ENCODE peak calls at places on chromosomes 11 and 22, in five cellular contexts. One of them, this sample, is unnamed.

GRCh38 chr11:125102544-125102943 is 8.9 kb downstream of the TMEM218 start:
- DNase-seq in H1: no peak
- DNase-seq in HepG2: no peak
- DNase-seq in WTC11: no peak
- DNase-seq in GM12878: peak
- DNase-seq in this sample: no peak

GRCh38 chr11:57547854-57548377 is 10.5 kb downstream of the SMTNL1 start:
- DNase-seq in GM12878: no peak
- DNase-seq in WTC11: no peak
- DNase-seq in H1: no peak
- DNase-seq in HepG2: no peak
- DNase-seq in this sample: no peak

GRCh38 chr11:15806217-15806616 is 550.1 kb downstream of the SOX6 start:
- DNase-seq in H1: no peak
- DNase-seq in WTC11: no peak
- DNase-seq in HepG2: no peak
- DNase-seq in GM12878: no peak
- DNase-seq in this sample: no peak

GRCh38 chr22:18078329-18079041 is 695 bp downstream of the PEX26 start:
- DNase-seq in HepG2: peak
- DNase-seq in H1: peak
- DNase-seq in WTC11: peak
- DNase-seq in GM12878: no peak
- DNase-seq in this sample: peak

GRCh38 chr11:123351375-123351774 is 78.7 kb upstream of the GRAMD1B start:
- DNase-seq in GM12878: no peak
- DNase-seq in WTC11: peak
- DNase-seq in HepG2: no peak
- DNase-seq in H1: peak
- DNase-seq in this sample: no peak

GRCh38 chr11:27420722-27421572 is 51.6 kb downstream of the LGR4 start:
- DNase-seq in HepG2: no peak
- DNase-seq in WTC11: no peak
- DNase-seq in GM12878: no peak
- DNase-seq in H1: no peak
- DNase-seq in this sample: peak

GRCh38 chr22:17785185-17786184 is 11.2 kb upstream of the BID start:
- DNase-seq in WTC11: peak
- DNase-seq in H1: peak
- DNase-seq in HepG2: peak
- DNase-seq in GM12878: no peak
- DNase-seq in this sample: peak

GRCh38 chr11:59545179-59546020 is 34.1 kb downstream of the OR4D9 start:
- DNase-seq in HepG2: no peak
- DNase-seq in GM12878: no peak
- DNase-seq in WTC11: no peak
- DNase-seq in H1: no peak
- DNase-seq in this sample: peak

GRCh38 chr11:28697920-28698827 is 590.0 kb downstream of the METTL15 start:
- DNase-seq in H1: peak
- DNase-seq in WTC11: peak
- DNase-seq in GM12878: no peak
- DNase-seq in HepG2: peak
- DNase-seq in this sample: peak

GRCh38 chr22:29208502-29208862 is 2.8 kb downstream of the EMID1 start:
- DNase-seq in GM12878: no peak
- DNase-seq in H1: no peak
- DNase-seq in WTC11: no peak
- DNase-seq in HepG2: no peak
- DNase-seq in this sample: no peak

GRCh38 chr22:46079861-46080821 is 70.2 kb upstream of the PPARA start:
- DNase-seq in WTC11: peak
- DNase-seq in GM12878: no peak
- DNase-seq in HepG2: no peak
- DNase-seq in H1: no peak
- DNase-seq in this sample: no peak

GRCh38 chr11:492416-493226 is 14.4 kb downstream of the RNH1 start:
- DNase-seq in GM12878: no peak
- DNase-seq in H1: peak
- DNase-seq in WTC11: no peak
- DNase-seq in HepG2: no peak
- DNase-seq in this sample: no peak

GRCh38 chr22:27913162-27913741 is 5.8 kb downstream of the PITPNB start:
- DNase-seq in H1: no peak
- DNase-seq in WTC11: no peak
- DNase-seq in GM12878: no peak
- DNase-seq in HepG2: no peak
- DNase-seq in this sample: peak

GRCh38 chr11:73787051-73787642 is 527 bp upstream of the MRPL48 start:
- DNase-seq in GM12878: no peak
- DNase-seq in H1: no peak
- DNase-seq in WTC11: no peak
- DNase-seq in HepG2: no peak
- DNase-seq in this sample: no peak

GRCh38 chr22:47965066-47965465 is 1202.6 kb downstream of the TBC1D22A start:
- DNase-seq in HepG2: no peak
- DNase-seq in H1: no peak
- DNase-seq in WTC11: no peak
- DNase-seq in GM12878: no peak
- DNase-seq in this sample: no peak

GRCh38 chr11:134554861-134555260 is 142.8 kb upstream of the B3GAT1 start:
- DNase-seq in WTC11: no peak
- DNase-seq in H1: peak
- DNase-seq in GM12878: no peak
- DNase-seq in HepG2: no peak
- DNase-seq in this sample: no peak

DNA sequence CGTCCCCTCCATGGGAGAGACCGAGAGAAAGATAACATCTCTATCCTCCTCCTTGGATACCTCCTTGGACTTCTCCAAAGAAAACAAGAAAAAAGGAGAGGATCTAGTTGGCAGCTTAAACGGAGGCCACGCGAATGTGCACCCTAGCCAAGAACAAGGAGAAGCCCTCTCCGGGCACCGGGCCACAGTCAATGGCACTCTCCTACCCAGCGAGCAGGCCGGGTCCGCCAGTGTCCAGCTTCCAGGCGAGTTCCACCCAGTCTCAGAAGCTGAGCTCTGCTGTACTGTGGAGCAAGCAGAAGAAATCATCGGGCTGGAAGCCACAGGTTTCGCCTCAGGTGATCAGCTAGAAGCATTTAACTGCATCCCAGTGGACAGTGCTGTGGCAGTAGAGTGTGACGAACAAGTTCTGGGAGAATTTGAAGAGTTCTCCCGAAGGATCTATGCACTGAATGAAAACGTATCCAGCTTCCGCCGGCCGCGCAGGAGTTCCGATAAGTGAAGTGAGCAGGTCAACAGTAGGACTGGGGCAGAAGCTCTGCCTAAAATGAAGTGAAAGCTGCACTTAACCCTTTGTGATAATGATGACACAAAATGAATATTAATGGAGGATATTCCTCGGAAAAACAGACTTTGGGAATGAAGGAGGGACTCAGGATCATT is 65.3 kb downstream of the WNT11 start:
- DNase-seq in H1: no peak
- DNase-seq in HepG2: no peak
- DNase-seq in GM12878: no peak
- DNase-seq in WTC11: no peak
- DNase-seq in this sample: no peak
- TF ChIP-seq ATF2 in H1: no peak
- TF ChIP-seq ATF2 in HepG2: no peak
- TF ChIP-seq ATF2 in GM12878: no peak
- TF ChIP-seq ATF2 in WTC11: no peak
- TF ChIP-seq ATF2 in this sample: no peak

GRCh38 chr11:100578966-100579365 is 108.1 kb upstream of the ARHGAP42 start:
- DNase-seq in GM12878: no peak
- DNase-seq in WTC11: no peak
- DNase-seq in HepG2: no peak
- DNase-seq in H1: no peak
- DNase-seq in this sample: no peak

GRCh38 chr11:100576044-100577021 is 110.8 kb upstream of the ARHGAP42 start:
- DNase-seq in GM12878: peak
- DNase-seq in WTC11: no peak
- DNase-seq in H1: no peak
- DNase-seq in HepG2: peak
- DNase-seq in this sample: peak

GRCh38 chr11:100573911-100574513 is 113.1 kb upstream of the ARHGAP42 start:
- DNase-seq in H1: no peak
- DNase-seq in WTC11: no peak
- DNase-seq in GM12878: no peak
- DNase-seq in HepG2: no peak
- DNase-seq in this sample: no peak

DNA sequence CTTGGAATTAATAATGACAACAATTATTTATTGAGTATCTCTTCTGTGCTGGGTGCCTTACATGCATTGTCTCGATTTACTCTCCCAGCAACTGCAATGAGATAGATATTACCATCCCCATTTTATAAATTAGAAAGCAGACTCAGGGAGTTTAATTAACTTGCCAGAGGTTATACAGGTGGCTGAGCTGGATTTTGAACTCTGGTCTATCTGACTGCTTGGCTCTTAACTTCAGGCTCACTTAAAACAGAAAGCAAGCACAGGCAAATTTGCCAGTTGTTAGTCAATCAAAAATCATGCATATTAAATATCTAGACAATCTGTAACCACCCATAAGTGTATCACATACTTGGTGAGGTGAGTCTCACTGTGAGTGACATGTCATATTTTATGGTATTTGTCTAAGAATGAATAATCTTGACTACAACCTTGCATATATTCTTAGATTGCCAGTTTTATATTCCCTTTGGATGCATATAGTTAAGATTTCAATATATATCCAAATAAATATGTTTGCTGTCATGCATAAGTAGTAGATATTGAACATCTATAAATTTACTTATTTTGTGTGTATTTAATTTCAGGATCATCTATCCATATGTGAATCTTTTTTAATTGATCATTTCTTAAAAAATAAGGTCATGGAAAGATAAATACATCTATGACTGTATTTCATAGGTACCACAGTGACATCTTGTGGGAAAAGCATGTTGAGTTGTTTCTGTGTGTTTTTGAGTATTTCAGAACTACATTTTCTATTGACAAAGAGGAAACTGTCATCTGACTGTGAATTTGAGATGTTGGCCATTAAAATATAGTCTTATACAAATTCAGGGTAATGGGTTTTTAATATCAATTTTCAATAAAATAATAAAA is 112.0 kb upstream of the ARHGAP42 start:
- DNase-seq in HepG2: peak
- DNase-seq in H1: no peak
- DNase-seq in GM12878: no peak
- DNase-seq in WTC11: no peak
- DNase-seq in this sample: no peak
- TF ChIP-seq ATF2 in HepG2: no peak
- TF ChIP-seq ATF2 in H1: no peak
- TF ChIP-seq ATF2 in GM12878: no peak
- TF ChIP-seq ATF2 in WTC11: no peak
- TF ChIP-seq ATF2 in this sample: no peak

DNA sequence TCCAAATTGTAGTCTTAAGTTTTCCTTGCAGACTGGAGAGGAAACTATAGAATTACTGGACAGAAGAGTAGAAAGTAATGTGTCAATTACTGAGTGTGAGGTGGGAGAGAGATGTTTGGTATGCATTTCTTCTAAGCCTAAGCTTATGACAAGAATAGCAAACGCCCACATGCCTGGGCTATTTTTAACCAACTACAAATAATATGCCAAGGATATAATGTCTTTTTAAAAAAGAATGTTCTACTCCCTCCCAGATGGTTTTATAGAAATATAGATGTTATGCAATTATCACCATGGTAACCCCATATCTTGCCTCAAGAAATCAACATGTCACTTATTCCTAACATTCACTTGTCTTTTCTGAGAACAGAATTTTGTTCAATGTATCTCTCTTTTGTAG is 996.7 kb upstream of the CHORDC1 start:
- DNase-seq in H1: no peak
- DNase-seq in GM12878: no peak
- DNase-seq in HepG2: no peak
- DNase-seq in WTC11: no peak
- DNase-seq in this sample: no peak
- TF ChIP-seq ATF2 in H1: no peak
- TF ChIP-seq ATF2 in GM12878: no peak
- TF ChIP-seq ATF2 in HepG2: no peak
- TF ChIP-seq ATF2 in WTC11: no peak
- TF ChIP-seq ATF2 in this sample: no peak

DNA sequence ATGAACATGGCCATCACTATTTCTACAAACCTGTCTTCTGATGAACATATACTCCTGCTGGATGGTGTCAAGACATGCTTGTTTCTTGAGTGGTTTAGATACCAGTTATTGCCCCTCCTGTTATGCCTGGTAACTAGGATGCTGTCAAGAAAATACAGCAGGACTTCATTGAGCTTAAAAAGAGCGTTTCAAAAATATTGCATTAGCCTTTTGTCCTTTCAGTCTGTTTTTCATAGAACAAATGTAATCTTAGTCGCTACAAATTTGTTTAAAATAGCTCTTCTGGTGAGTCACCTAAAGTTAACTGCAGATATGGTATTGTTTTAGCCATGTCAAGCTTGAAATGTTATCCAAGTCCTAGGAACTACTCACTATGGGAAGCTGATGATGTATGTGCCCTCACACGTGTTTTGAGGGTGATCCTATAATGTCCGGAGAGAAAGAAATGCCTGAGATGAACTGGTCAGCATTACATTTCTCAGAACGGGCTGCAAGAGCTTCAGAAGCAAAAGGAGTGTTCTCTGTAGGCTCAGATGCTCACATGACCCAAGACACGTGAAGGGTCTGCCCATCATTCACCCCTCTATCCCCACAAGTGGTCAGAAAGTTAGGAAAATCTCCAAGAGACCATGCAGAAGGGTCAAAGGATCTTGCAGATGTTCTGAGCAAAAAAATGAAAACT is 20.7 kb downstream of the ADM start:
- DNase-seq in H1: no peak
- DNase-seq in HepG2: no peak
- DNase-seq in WTC11: no peak
- DNase-seq in GM12878: no peak
- DNase-seq in this sample: no peak
- TF ChIP-seq ATF2 in H1: no peak
- TF ChIP-seq ATF2 in HepG2: no peak
- TF ChIP-seq ATF2 in WTC11: no peak
- TF ChIP-seq ATF2 in GM12878: no peak
- TF ChIP-seq ATF2 in this sample: no peak